ENCODE peak calls at places on chromosomes 13 and 19, in four cellular contexts. One of them, this sample, is unnamed.

GRCh38 chr19:48513289-48514122 is 1.9 kb upstream of the LMTK3 start:
- DNase-seq in body of pancreas: peak
- DNase-seq in activated T-helper 2 cell treated with anti-CD3 and anti-CD28 coated beads, Interferon-gamma antibody, Interleukin-2, Interleukin-4, amounts not matched to agents 10 μg/mL and 5 μg/mL and 100 μg/mL, durations not matched to agents 14 hours and 24 hours and 36 hours: peak
- DNase-seq in endodermal cell: peak
- DNase-seq in this sample: peak

GRCh38 chr13:96796234-96796633 is 198.0 kb downstream of the OXGR1 start:
- DNase-seq in activated T-helper 2 cell treated with anti-CD3 and anti-CD28 coated beads, Interferon-gamma antibody, Interleukin-2, Interleukin-4, amounts not matched to agents 10 μg/mL and 5 μg/mL and 100 μg/mL, durations not matched to agents 14 hours and 24 hours and 36 hours: no peak
- DNase-seq in body of pancreas: no peak
- DNase-seq in endodermal cell: no peak
- DNase-seq in this sample: peak

GRCh38 chr13:82614086-82614485 is 1268.2 kb downstream of the SLITRK1 start:
- DNase-seq in activated T-helper 2 cell treated with anti-CD3 and anti-CD28 coated beads, Interferon-gamma antibody, Interleukin-2, Interleukin-4, amounts not matched to agents 10 μg/mL and 5 μg/mL and 100 μg/mL, durations not matched to agents 14 hours and 24 hours and 36 hours: no peak
- DNase-seq in body of pancreas: no peak
- DNase-seq in endodermal cell: no peak
- DNase-seq in this sample: no peak

GRCh38 chr13:60282708-60283107 is 114.3 kb upstream of the TDRD3 start:
- DNase-seq in body of pancreas: no peak
- DNase-seq in endodermal cell: no peak
- DNase-seq in activated T-helper 2 cell treated with anti-CD3 and anti-CD28 coated beads, Interferon-gamma antibody, Interleukin-2, Interleukin-4, amounts not matched to agents 10 μg/mL and 5 μg/mL and 100 μg/mL, durations not matched to agents 14 hours and 24 hours and 36 hours: no peak
- DNase-seq in this sample: no peak

GRCh38 chr19:58227964-58228583 is 640 bp upstream of the ZNF544 start:
- DNase-seq in endodermal cell: peak
- DNase-seq in body of pancreas: peak
- DNase-seq in activated T-helper 2 cell treated with anti-CD3 and anti-CD28 coated beads, Interferon-gamma antibody, Interleukin-2, Interleukin-4, amounts not matched to agents 10 μg/mL and 5 μg/mL and 100 μg/mL, durations not matched to agents 14 hours and 24 hours and 36 hours: no peak
- DNase-seq in this sample: peak

GRCh38 chr19:55626350-55626749 is 2.0 kb upstream of the ZNF784 start:
- DNase-seq in body of pancreas: no peak
- DNase-seq in endodermal cell: no peak
- DNase-seq in activated T-helper 2 cell treated with anti-CD3 and anti-CD28 coated beads, Interferon-gamma antibody, Interleukin-2, Interleukin-4, amounts not matched to agents 10 μg/mL and 5 μg/mL and 100 μg/mL, durations not matched to agents 14 hours and 24 hours and 36 hours: peak
- DNase-seq in this sample: no peak

GRCh38 chr19:19062454-19063182 is 1.2 kb upstream of the SLC25A42 start:
- DNase-seq in endodermal cell: no peak
- DNase-seq in body of pancreas: no peak
- DNase-seq in activated T-helper 2 cell treated with anti-CD3 and anti-CD28 coated beads, Interferon-gamma antibody, Interleukin-2, Interleukin-4, amounts not matched to agents 10 μg/mL and 5 μg/mL and 100 μg/mL, durations not matched to agents 14 hours and 24 hours and 36 hours: no peak
- DNase-seq in this sample: peak

GRCh38 chr13:20403826-20404225 is 121.8 kb downstream of the CRYL1 start:
- DNase-seq in endodermal cell: no peak
- DNase-seq in body of pancreas: no peak
- DNase-seq in activated T-helper 2 cell treated with anti-CD3 and anti-CD28 coated beads, Interferon-gamma antibody, Interleukin-2, Interleukin-4, amounts not matched to agents 10 μg/mL and 5 μg/mL and 100 μg/mL, durations not matched to agents 14 hours and 24 hours and 36 hours: no peak
- DNase-seq in this sample: no peak

GRCh38 chr13:91482427-91482826 is 84.0 kb downstream of the GPC5 start:
- DNase-seq in body of pancreas: no peak
- DNase-seq in endodermal cell: peak
- DNase-seq in activated T-helper 2 cell treated with anti-CD3 and anti-CD28 coated beads, Interferon-gamma antibody, Interleukin-2, Interleukin-4, amounts not matched to agents 10 μg/mL and 5 μg/mL and 100 μg/mL, durations not matched to agents 14 hours and 24 hours and 36 hours: no peak
- DNase-seq in this sample: peak

GRCh38 chr13:42780044-42780443 is 1.3 kb upstream of the FAM216B start:
- DNase-seq in endodermal cell: no peak
- DNase-seq in body of pancreas: no peak
- DNase-seq in activated T-helper 2 cell treated with anti-CD3 and anti-CD28 coated beads, Interferon-gamma antibody, Interleukin-2, Interleukin-4, amounts not matched to agents 10 μg/mL and 5 μg/mL and 100 μg/mL, durations not matched to agents 14 hours and 24 hours and 36 hours: no peak
- DNase-seq in this sample: no peak

GRCh38 chr13:75469087-75469486 is 12.9 kb downstream of the TBC1D4 start:
- DNase-seq in endodermal cell: no peak
- DNase-seq in activated T-helper 2 cell treated with anti-CD3 and anti-CD28 coated beads, Interferon-gamma antibody, Interleukin-2, Interleukin-4, amounts not matched to agents 10 μg/mL and 5 μg/mL and 100 μg/mL, durations not matched to agents 14 hours and 24 hours and 36 hours: no peak
- DNase-seq in body of pancreas: no peak
- DNase-seq in this sample: no peak

GRCh38 chr19:13417054-13417453 is 89.2 kb downstream of the CACNA1A start:
- DNase-seq in body of pancreas: no peak
- DNase-seq in activated T-helper 2 cell treated with anti-CD3 and anti-CD28 coated beads, Interferon-gamma antibody, Interleukin-2, Interleukin-4, amounts not matched to agents 10 μg/mL and 5 μg/mL and 100 μg/mL, durations not matched to agents 14 hours and 24 hours and 36 hours: no peak
- DNase-seq in endodermal cell: no peak
- DNase-seq in this sample: no peak

GRCh38 chr19:14467391-14467790 is 7.8 kb downstream of the PTGER1 start:
- DNase-seq in activated T-helper 2 cell treated with anti-CD3 and anti-CD28 coated beads, Interferon-gamma antibody, Interleukin-2, Interleukin-4, amounts not matched to agents 10 μg/mL and 5 μg/mL and 100 μg/mL, durations not matched to agents 14 hours and 24 hours and 36 hours: no peak
- DNase-seq in body of pancreas: no peak
- DNase-seq in endodermal cell: no peak
- DNase-seq in this sample: no peak

GRCh38 chr13:49651775-49652690 is 23.7 kb downstream of the ARL11 start:
- DNase-seq in body of pancreas: no peak
- DNase-seq in activated T-helper 2 cell treated with anti-CD3 and anti-CD28 coated beads, Interferon-gamma antibody, Interleukin-2, Interleukin-4, amounts not matched to agents 10 μg/mL and 5 μg/mL and 100 μg/mL, durations not matched to agents 14 hours and 24 hours and 36 hours: no peak
- DNase-seq in endodermal cell: no peak
- DNase-seq in this sample: no peak

GRCh38 chr19:11652056-11652455 is 54.8 kb downstream of the ZNF627 start:
- DNase-seq in activated T-helper 2 cell treated with anti-CD3 and anti-CD28 coated beads, Interferon-gamma antibody, Interleukin-2, Interleukin-4, amounts not matched to agents 10 μg/mL and 5 μg/mL and 100 μg/mL, durations not matched to agents 14 hours and 24 hours and 36 hours: no peak
- DNase-seq in body of pancreas: no peak
- DNase-seq in endodermal cell: no peak
- DNase-seq in this sample: no peak

GRCh38 chr13:44013666-44014291 is 134.1 kb downstream of the LACC1 start:
- DNase-seq in body of pancreas: no peak
- DNase-seq in endodermal cell: no peak
- DNase-seq in activated T-helper 2 cell treated with anti-CD3 and anti-CD28 coated beads, Interferon-gamma antibody, Interleukin-2, Interleukin-4, amounts not matched to agents 10 μg/mL and 5 μg/mL and 100 μg/mL, durations not matched to agents 14 hours and 24 hours and 36 hours: no peak
- DNase-seq in this sample: peak

GRCh38 chr19:41402010-41402409 is 4.4 kb downstream of the BCKDHA start:
- DNase-seq in endodermal cell: no peak
- DNase-seq in body of pancreas: no peak
- DNase-seq in activated T-helper 2 cell treated with anti-CD3 and anti-CD28 coated beads, Interferon-gamma antibody, Interleukin-2, Interleukin-4, amounts not matched to agents 10 μg/mL and 5 μg/mL and 100 μg/mL, durations not matched to agents 14 hours and 24 hours and 36 hours: no peak
- DNase-seq in this sample: no peak

GRCh38 chr19:29548483-29549085 is 22.8 kb downstream of the VSTM2B start:
- DNase-seq in activated T-helper 2 cell treated with anti-CD3 and anti-CD28 coated beads, Interferon-gamma antibody, Interleukin-2, Interleukin-4, amounts not matched to agents 10 μg/mL and 5 μg/mL and 100 μg/mL, durations not matched to agents 14 hours and 24 hours and 36 hours: no peak
- DNase-seq in body of pancreas: no peak
- DNase-seq in endodermal cell: no peak
- DNase-seq in this sample: no peak

GRCh38 chr13:112690242-112690943 is 555 bp downstream of the ATP11A start:
- DNase-seq in endodermal cell: peak
- DNase-seq in body of pancreas: peak
- DNase-seq in activated T-helper 2 cell treated with anti-CD3 and anti-CD28 coated beads, Interferon-gamma antibody, Interleukin-2, Interleukin-4, amounts not matched to agents 10 μg/mL and 5 μg/mL and 100 μg/mL, durations not matched to agents 14 hours and 24 hours and 36 hours: peak
- DNase-seq in this sample: peak

GRCh38 chr13:101465877-101466276 is 13.4 kb downstream of the ITGBL1 start:
- DNase-seq in body of pancreas: no peak
- DNase-seq in endodermal cell: no peak
- DNase-seq in activated T-helper 2 cell treated with anti-CD3 and anti-CD28 coated beads, Interferon-gamma antibody, Interleukin-2, Interleukin-4, amounts not matched to agents 10 μg/mL and 5 μg/mL and 100 μg/mL, durations not matched to agents 14 hours and 24 hours and 36 hours: no peak
- DNase-seq in this sample: no peak

GRCh38 chr19:28644261-28644660 is 568.7 kb downstream of the UQCRFS1 start:
- DNase-seq in endodermal cell: no peak
- DNase-seq in body of pancreas: peak
- DNase-seq in activated T-helper 2 cell treated with anti-CD3 and anti-CD28 coated beads, Interferon-gamma antibody, Interleukin-2, Interleukin-4, amounts not matched to agents 10 μg/mL and 5 μg/mL and 100 μg/mL, durations not matched to agents 14 hours and 24 hours and 36 hours: no peak
- DNase-seq in this sample: no peak

GRCh38 chr19:43784981-43785808 is 4.4 kb upstream of the KCNN4 start:
- DNase-seq in endodermal cell: peak
- DNase-seq in activated T-helper 2 cell treated with anti-CD3 and anti-CD28 coated beads, Interferon-gamma antibody, Interleukin-2, Interleukin-4, amounts not matched to agents 10 μg/mL and 5 μg/mL and 100 μg/mL, durations not matched to agents 14 hours and 24 hours and 36 hours: peak
- DNase-seq in body of pancreas: peak
- DNase-seq in this sample: peak

GRCh38 chr13:24911135-24911524 is 147.2 kb downstream of the RNF17 start:
- DNase-seq in body of pancreas: no peak
- DNase-seq in activated T-helper 2 cell treated with anti-CD3 and anti-CD28 coated beads, Interferon-gamma antibody, Interleukin-2, Interleukin-4, amounts not matched to agents 10 μg/mL and 5 μg/mL and 100 μg/mL, durations not matched to agents 14 hours and 24 hours and 36 hours: no peak
- DNase-seq in endodermal cell: no peak
- DNase-seq in this sample: peak

GRCh38 chr19:55679343-55680257 is 4.6 kb downstream of the EPN1 start:
- DNase-seq in endodermal cell: no peak
- DNase-seq in body of pancreas: no peak
- DNase-seq in activated T-helper 2 cell treated with anti-CD3 and anti-CD28 coated beads, Interferon-gamma antibody, Interleukin-2, Interleukin-4, amounts not matched to agents 10 μg/mL and 5 μg/mL and 100 μg/mL, durations not matched to agents 14 hours and 24 hours and 36 hours: no peak
- DNase-seq in this sample: no peak

GRCh38 chr19:2057484-2058469 is 6.7 kb upstream of the MKNK2 start:
- DNase-seq in endodermal cell: no peak
- DNase-seq in activated T-helper 2 cell treated with anti-CD3 and anti-CD28 coated beads, Interferon-gamma antibody, Interleukin-2, Interleukin-4, amounts not matched to agents 10 μg/mL and 5 μg/mL and 100 μg/mL, durations not matched to agents 14 hours and 24 hours and 36 hours: no peak
- DNase-seq in body of pancreas: no peak
- DNase-seq in this sample: no peak

GRCh38 chr13:52414963-52415362 is 9.0 kb upstream of the THSD1 start:
- DNase-seq in body of pancreas: no peak
- DNase-seq in activated T-helper 2 cell treated with anti-CD3 and anti-CD28 coated beads, Interferon-gamma antibody, Interleukin-2, Interleukin-4, amounts not matched to agents 10 μg/mL and 5 μg/mL and 100 μg/mL, durations not matched to agents 14 hours and 24 hours and 36 hours: no peak
- DNase-seq in endodermal cell: no peak
- DNase-seq in this sample: peak

GRCh38 chr13:51768378-51768921 is 35.5 kb downstream of the DHRS12 start:
- DNase-seq in endodermal cell: peak
- DNase-seq in body of pancreas: no peak
- DNase-seq in activated T-helper 2 cell treated with anti-CD3 and anti-CD28 coated beads, Interferon-gamma antibody, Interleukin-2, Interleukin-4, amounts not matched to agents 10 μg/mL and 5 μg/mL and 100 μg/mL, durations not matched to agents 14 hours and 24 hours and 36 hours: no peak
- DNase-seq in this sample: no peak

GRCh38 chr13:67119481-67119883 is 110.7 kb downstream of the PCDH9 start:
- DNase-seq in activated T-helper 2 cell treated with anti-CD3 and anti-CD28 coated beads, Interferon-gamma antibody, Interleukin-2, Interleukin-4, amounts not matched to agents 10 μg/mL and 5 μg/mL and 100 μg/mL, durations not matched to agents 14 hours and 24 hours and 36 hours: no peak
- DNase-seq in body of pancreas: no peak
- DNase-seq in endodermal cell: no peak
- DNase-seq in this sample: peak

GRCh38 chr13:109494955-109495354 is 291.4 kb downstream of the IRS2 start:
- DNase-seq in endodermal cell: no peak
- DNase-seq in activated T-helper 2 cell treated with anti-CD3 and anti-CD28 coated beads, Interferon-gamma antibody, Interleukin-2, Interleukin-4, amounts not matched to agents 10 μg/mL and 5 μg/mL and 100 μg/mL, durations not matched to agents 14 hours and 24 hours and 36 hours: no peak
- DNase-seq in body of pancreas: no peak
- DNase-seq in this sample: peak

GRCh38 chr19:41877490-41877876 is 404 bp downstream of the CD79A start:
- DNase-seq in endodermal cell: no peak
- DNase-seq in activated T-helper 2 cell treated with anti-CD3 and anti-CD28 coated beads, Interferon-gamma antibody, Interleukin-2, Interleukin-4, amounts not matched to agents 10 μg/mL and 5 μg/mL and 100 μg/mL, durations not matched to agents 14 hours and 24 hours and 36 hours: no peak
- DNase-seq in body of pancreas: no peak
- DNase-seq in this sample: no peak

GRCh38 chr13:72643339-72643989 is 84.0 kb downstream of the MZT1 start:
- DNase-seq in endodermal cell: peak
- DNase-seq in body of pancreas: peak
- DNase-seq in activated T-helper 2 cell treated with anti-CD3 and anti-CD28 coated beads, Interferon-gamma antibody, Interleukin-2, Interleukin-4, amounts not matched to agents 10 μg/mL and 5 μg/mL and 100 μg/mL, durations not matched to agents 14 hours and 24 hours and 36 hours: peak
- DNase-seq in this sample: peak

GRCh38 chr13:112248909-112249592 is 127.1 kb upstream of the SPACA7 start:
- DNase-seq in endodermal cell: peak
- DNase-seq in activated T-helper 2 cell treated with anti-CD3 and anti-CD28 coated beads, Interferon-gamma antibody, Interleukin-2, Interleukin-4, amounts not matched to agents 10 μg/mL and 5 μg/mL and 100 μg/mL, durations not matched to agents 14 hours and 24 hours and 36 hours: no peak
- DNase-seq in body of pancreas: no peak
- DNase-seq in this sample: no peak

GRCh38 chr13:30696278-30697176 is 38.8 kb upstream of the ALOX5AP start:
- DNase-seq in activated T-helper 2 cell treated with anti-CD3 and anti-CD28 coated beads, Interferon-gamma antibody, Interleukin-2, Interleukin-4, amounts not matched to agents 10 μg/mL and 5 μg/mL and 100 μg/mL, durations not matched to agents 14 hours and 24 hours and 36 hours: no peak
- DNase-seq in endodermal cell: peak
- DNase-seq in body of pancreas: peak
- DNase-seq in this sample: peak

GRCh38 chr19:42152285-42152684 is 20.0 kb upstream of the POU2F2 start:
- DNase-seq in endodermal cell: no peak
- DNase-seq in body of pancreas: peak
- DNase-seq in activated T-helper 2 cell treated with anti-CD3 and anti-CD28 coated beads, Interferon-gamma antibody, Interleukin-2, Interleukin-4, amounts not matched to agents 10 μg/mL and 5 μg/mL and 100 μg/mL, durations not matched to agents 14 hours and 24 hours and 36 hours: no peak
- DNase-seq in this sample: no peak

GRCh38 chr13:63351081-63351480 is 1935.4 kb upstream of the PCDH20 start:
- DNase-seq in activated T-helper 2 cell treated with anti-CD3 and anti-CD28 coated beads, Interferon-gamma antibody, Interleukin-2, Interleukin-4, amounts not matched to agents 10 μg/mL and 5 μg/mL and 100 μg/mL, durations not matched to agents 14 hours and 24 hours and 36 hours: no peak
- DNase-seq in body of pancreas: no peak
- DNase-seq in endodermal cell: no peak
- DNase-seq in this sample: peak

GRCh38 chr13:51895906-51896888 is 34.4 kb downstream of the CCDC70 start:
- DNase-seq in endodermal cell: peak
- DNase-seq in body of pancreas: peak
- DNase-seq in activated T-helper 2 cell treated with anti-CD3 and anti-CD28 coated beads, Interferon-gamma antibody, Interleukin-2, Interleukin-4, amounts not matched to agents 10 μg/mL and 5 μg/mL and 100 μg/mL, durations not matched to agents 14 hours and 24 hours and 36 hours: peak
- DNase-seq in this sample: peak

GRCh38 chr19:16385821-16386220 is 61.2 kb downstream of the KLF2 start:
- DNase-seq in activated T-helper 2 cell treated with anti-CD3 and anti-CD28 coated beads, Interferon-gamma antibody, Interleukin-2, Interleukin-4, amounts not matched to agents 10 μg/mL and 5 μg/mL and 100 μg/mL, durations not matched to agents 14 hours and 24 hours and 36 hours: no peak
- DNase-seq in endodermal cell: no peak
- DNase-seq in body of pancreas: no peak
- DNase-seq in this sample: no peak